ENCODE peak calls at places on chromosomes 12 and 14, in nine cellular contexts. O is RPMI8226; B is CD4-positive, alpha-beta memory T cell; Y is EL; L is H9; F is kidney tubule cell; J is astrocyte; C is D341Med; K is NCI-H2081 treated with DMSO at 0.1 percent for 48 hours. S is an unnamed sample.

GRCh38 chr14:104442107-104442551 is 137.4 kb upstream of the C14orf180 start:
- DNase-seq in O (no peak), B (no peak), Y (no peak), L (peak), F (no peak), J (no peak), C (peak), K (no peak), S (no peak)

GRCh38 chr14:68689426-68689825 is 103.4 kb downstream of the ZFP36L1 start:
- DNase-seq in O (no peak), B (no peak), Y (no peak), L (no peak), F (no peak), J (no peak), C (no peak), K (no peak), S (no peak)

GRCh38 chr12:6215932-6216494 is 15.8 kb downstream of the CD9 start:
- DNase-seq in O (peak), B (no peak), Y (peak), L (peak), F (peak), J (peak), C (no peak), K (no peak), S (peak)

GRCh38 chr14:55519473-55520080 is 60.4 kb upstream of the KTN1 start:
- DNase-seq in O (no peak), B (no peak), Y (no peak), L (no peak), F (no peak), J (no peak), C (no peak), K (no peak), S (no peak)

GRCh38 chr12:90335561-90335960 is 619.4 kb downstream of the CCER1 start:
- DNase-seq in O (no peak), B (no peak), Y (no peak), L (no peak), F (peak), J (peak), C (no peak), K (no peak), S (no peak)

GRCh38 chr14:67133595-67134441 is 55.4 kb upstream of the GARIN2 start:
- DNase-seq in O (no peak), B (no peak), Y (no peak), L (no peak), F (no peak), J (no peak), C (no peak), K (no peak), S (peak)

GRCh38 chr12:112891093-112892024 is 15.4 kb upstream of the OAS1 start:
- DNase-seq in O (no peak), B (no peak), Y (no peak), L (no peak), F (no peak), J (no peak), C (no peak), K (no peak), S (no peak)

GRCh38 chr12:121190523-121191031 is 19.4 kb upstream of the P2RX4 start:
- DNase-seq in O (no peak), B (no peak), Y (peak), L (no peak), F (peak), J (peak), C (no peak), K (no peak), S (peak)

GRCh38 chr14:34971381-34971780 is 11.4 kb upstream of the SRP54 start:
- DNase-seq in O (no peak), B (no peak), Y (peak), L (no peak), F (peak), J (peak), C (no peak), K (no peak), S (peak)

GRCh38 chr12:53780323-53780722 is 28.5 kb upstream of the CISTR start:
- DNase-seq in O (no peak), B (no peak), Y (no peak), L (no peak), F (no peak), J (no peak), C (no peak), K (no peak), S (no peak)

GRCh38 chr12:116434155-116435065 is 124.8 kb upstream of the MAP1LC3B2 start:
- DNase-seq in O (no peak), B (no peak), Y (peak), L (peak), F (peak), J (peak), C (no peak), K (no peak), S (peak)

GRCh38 chr12:120229583-120230325 is 28.8 kb upstream of the RPLP0 start:
- DNase-seq in O (no peak), B (no peak), Y (peak), L (peak), F (peak), J (no peak), C (no peak), K (no peak), S (no peak)

GRCh38 chr12:41269056-41269455 is 80.9 kb downstream of the PDZRN4 start:
- DNase-seq in O (no peak), B (no peak), Y (no peak), L (no peak), F (no peak), J (no peak), C (no peak), K (no peak), S (no peak)

GRCh38 chr14:95232894-95233584 is 75.7 kb upstream of the DICER1 start:
- DNase-seq in O (no peak), B (no peak), Y (no peak), L (no peak), F (no peak), J (no peak), C (no peak), K (no peak), S (no peak)

GRCh38 chr14:93073366-93073722 is 42.4 kb downstream of the ITPK1 start:
- DNase-seq in O (no peak), B (no peak), Y (no peak), L (no peak), F (no peak), J (no peak), C (no peak), K (no peak), S (no peak)

GRCh38 chr12:19489168-19489567 is 49.9 kb downstream of the AEBP2 start:
- DNase-seq in O (no peak), B (no peak), Y (no peak), L (no peak), F (no peak), J (no peak), C (no peak), K (no peak), S (no peak)

GRCh38 chr12:126286203-126286602 is 1221.0 kb downstream of the AACS start:
- DNase-seq in O (no peak), B (no peak), Y (no peak), L (no peak), F (no peak), J (no peak), C (no peak), K (peak), S (no peak)

GRCh38 chr12:113861708-113862312 is 104.3 kb downstream of the RBM19 start:
- DNase-seq in O (no peak), B (no peak), Y (no peak), L (no peak), F (no peak), J (peak), C (no peak), K (no peak), S (peak)

GRCh38 chr12:130667421-130667960 is 48.6 kb downstream of the RIMBP2 start:
- DNase-seq in O (no peak), B (no peak), Y (no peak), L (no peak), F (no peak), J (no peak), C (no peak), K (no peak), S (no peak)

GRCh38 chr14:22266141-22266442 is 322.9 kb downstream of the DAD1 start:
- DNase-seq in O (no peak), B (no peak), Y (no peak), L (no peak), F (peak), J (no peak), C (no peak), K (no peak), S (peak)

GRCh38 chr14:52422650-52423356 is 108.7 kb downstream of the PTGER2 start:
- DNase-seq in O (no peak), B (no peak), Y (no peak), L (no peak), F (no peak), J (no peak), C (no peak), K (no peak), S (no peak)

GRCh38 chr12:20213851-20214250 is 154.5 kb upstream of the PDE3A start:
- DNase-seq in O (no peak), B (no peak), Y (no peak), L (no peak), F (no peak), J (no peak), C (no peak), K (no peak), S (no peak)

GRCh38 chr14:100748944-100749343 is 22.3 kb downstream of the DLK1 start:
- DNase-seq in O (no peak), B (no peak), Y (no peak), L (peak), F (no peak), J (no peak), C (no peak), K (no peak), S (no peak)

S was measured in IMR-90.